ENCODE peak calls at places on chromosomes 2 and 18, in four cellular contexts. I is psoas muscle, V is breast epithelium, M is lung. K is an unnamed sample.

GRCh38 chr2:160354677-160355076 is 138.9 kb downstream of the RBMS1 start:
- DNase-seq in I (no peak), V (no peak), M (no peak), K (no peak)

GRCh38 chr2:184302506-184302905 is 295.8 kb upstream of the ZNF804A start:
- DNase-seq in I (no peak), V (no peak), M (no peak), K (no peak)

GRCh38 chr18:3294435-3295080 is 32.6 kb downstream of the MYL12B start:
- DNase-seq in I (no peak), V (no peak), M (no peak), K (no peak)

GRCh38 chr2:131004446-131005209 is 88.6 kb downstream of the FAM168B start:
- DNase-seq in I (no peak), V (no peak), M (no peak), K (no peak)

GRCh38 chr2:102025583-102026267 is 34.0 kb downstream of the IL1R2 start:
- DNase-seq in I (no peak), V (no peak), M (no peak), K (no peak)

GRCh38 chr2:225894240-225894980 is 494.9 kb downstream of the NYAP2 start:
- DNase-seq in I (no peak), V (no peak), M (no peak), K (no peak)

GRCh38 chr2:21890041-21890440 is 766.3 kb downstream of the TDRD15 start:
- DNase-seq in I (no peak), V (no peak), M (no peak), K (no peak)

GRCh38 chr2:178478102-178478441 is 328 bp downstream of the FKBP7 start:
- DNase-seq in I (no peak), V (no peak), M (no peak), K (no peak)

GRCh38 chr2:238682536-238682935 is 165.3 kb upstream of the TWIST2 start:
- DNase-seq in I (no peak), V (no peak), M (no peak), K (no peak)

GRCh38 chr2:241234962-241235361 is 46.5 kb downstream of the ANO7 start:
- DNase-seq in I (no peak), V (no peak), M (no peak), K (no peak)

GRCh38 chr2:31413876-31414550 is 529 bp downstream of the XDH start:
- DNase-seq in I (no peak), V (no peak), M (no peak), K (no peak)

GRCh38 chr2:39468574-39469331 is 31.7 kb upstream of the MAP4K3 start:
- DNase-seq in I (peak; percentile 24), V (no peak), M (no peak), K (no peak)

GRCh38 chr2:188551671-188552070 is 260.0 kb downstream of the GULP1 start:
- DNase-seq in I (no peak), V (no peak), M (no peak), K (no peak)

DNA sequence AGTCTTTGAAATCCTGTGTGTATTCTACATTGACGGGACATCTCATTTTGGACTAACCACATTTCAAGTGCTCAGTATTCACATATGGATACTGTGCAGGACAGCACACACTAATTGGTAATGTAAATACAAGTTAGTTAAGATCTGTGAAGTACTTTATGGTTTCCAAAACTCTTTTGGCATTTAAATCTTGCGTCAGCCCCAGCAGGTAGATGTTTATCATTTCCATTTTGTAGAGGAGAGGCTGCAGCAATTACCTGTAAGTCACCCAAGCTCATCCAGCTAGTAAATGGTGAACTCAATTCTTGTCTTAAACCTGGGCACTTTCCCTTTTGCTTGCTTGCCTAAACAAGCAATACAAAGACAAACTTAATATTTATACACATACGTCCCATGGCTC is 1.6 kb upstream of the NAGK start:
- DNase-seq in I (no peak), V (no peak), M (no peak), K (no peak)
- H3K4me1 ChIP-seq in I (peaks cover 21% of the 10 kb centered on the region), V (peaks cover 7% of the 10 kb centered on the region), M (peaks cover 5% of the 10 kb centered on the region), K (peaks cover 15% of the 10 kb centered on the region)

DNA sequence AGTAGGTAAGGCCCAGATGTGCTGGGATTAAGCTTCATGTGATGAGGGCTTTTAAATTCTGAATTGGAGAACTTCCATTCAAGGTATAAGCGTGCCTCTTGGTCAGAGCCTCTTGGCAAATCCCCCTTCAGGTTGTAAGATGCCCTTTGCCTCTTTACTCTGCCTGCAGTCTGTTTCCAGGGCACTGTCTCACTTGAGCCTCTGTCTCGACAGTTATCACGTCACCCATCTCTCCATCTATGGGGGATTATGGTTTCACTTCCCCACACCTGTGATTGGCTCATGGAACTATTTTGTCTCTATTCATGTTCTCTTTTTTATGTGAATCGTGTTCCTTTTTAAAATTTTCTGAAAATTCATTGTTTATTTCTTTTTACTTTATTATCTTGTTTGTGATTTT is 51.7 kb downstream of the COA5 start:
- DNase-seq in I (no peak), V (no peak), M (no peak), K (no peak)
- H3K4me3 ChIP-seq in I (no peak overlapping the region), V (no peak overlapping the region), M (no peak overlapping the region), K (no peak overlapping the region)

DNA sequence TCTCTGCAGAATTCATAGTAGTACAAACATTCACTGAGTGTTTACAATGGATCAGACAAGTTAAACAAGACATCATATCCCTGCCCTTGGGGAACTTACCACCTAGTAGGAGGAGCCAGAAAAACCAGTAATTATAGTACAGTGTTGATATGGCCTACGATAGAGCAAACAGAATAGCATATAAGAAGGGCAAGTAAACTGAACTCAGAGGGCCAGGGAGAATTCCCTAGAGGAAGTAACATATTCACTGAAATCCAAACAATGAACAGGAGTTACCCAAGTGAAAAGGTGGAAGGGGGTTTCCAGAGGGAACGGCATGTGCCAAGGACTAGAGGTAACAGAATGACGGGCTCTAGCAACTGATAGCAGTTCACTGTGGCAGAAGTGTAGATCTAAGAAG is 34.1 kb downstream of the NHEJ1 start:
- DNase-seq in I (no peak), V (no peak), M (no peak), K (no peak)
- H3K4me1 ChIP-seq in I (peaks cover 4% of the 10 kb centered on the region), V (peaks cover 3% of the 10 kb centered on the region), M (no peaks in the 10 kb centered on the region), K (peaks cover 28% of the 10 kb centered on the region)

GRCh38 chr2:24783641-24784040 is 9.6 kb downstream of the PTRHD1 start:
- DNase-seq in I (no peak), V (no peak), M (no peak), K (no peak)
- H3K4me3 ChIP-seq in I (no peak overlapping the region), V (no peak overlapping the region), M (no peak overlapping the region), K (no peak overlapping the region)

DNA sequence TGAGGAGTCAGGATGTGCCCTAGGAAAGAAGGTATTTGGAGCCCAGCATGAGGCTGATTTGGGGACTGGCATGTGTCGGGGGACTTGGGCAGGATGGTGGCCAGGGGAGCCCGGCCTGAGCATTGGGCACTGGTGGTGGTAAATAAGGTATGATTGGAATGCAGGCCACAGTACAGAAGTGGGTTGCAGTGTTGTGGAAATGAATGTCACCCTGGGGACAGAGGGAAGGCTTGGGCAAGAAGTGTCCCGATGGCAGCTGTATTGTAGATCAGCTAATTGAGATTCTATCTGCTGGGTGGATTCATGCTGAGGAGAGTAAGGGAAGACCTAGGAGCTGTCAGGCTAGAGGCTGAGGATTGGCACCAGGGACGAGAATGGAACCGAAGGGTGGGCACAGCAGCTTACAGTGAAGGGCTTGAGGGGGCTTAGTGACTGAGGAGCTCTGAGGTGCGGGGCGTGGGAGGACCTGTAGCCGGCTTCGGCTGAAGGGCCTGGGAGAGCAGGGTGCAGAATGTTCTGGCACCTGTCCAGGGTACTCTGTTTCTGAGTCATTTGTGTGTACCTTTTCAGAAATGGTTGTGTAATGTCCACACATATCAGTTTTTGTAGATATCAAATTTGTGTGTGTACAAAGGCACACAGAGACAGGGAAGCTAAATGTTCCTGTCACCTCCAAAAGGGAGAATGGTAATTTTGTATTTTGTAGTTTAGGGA is 170.2 kb downstream of the PRKCE start:
- DNase-seq in I (peak; percentile 56), V (peak; percentile 68), M (peak; percentile 90), K (peak; percentile 51)
- H3K4me1 ChIP-seq in I (peaks cover 37% of the 10 kb centered on the region), V (peaks cover 3% of the 10 kb centered on the region), M (peaks cover 33% of the 10 kb centered on the region), K (peaks cover 43% of the 10 kb centered on the region)

DNA sequence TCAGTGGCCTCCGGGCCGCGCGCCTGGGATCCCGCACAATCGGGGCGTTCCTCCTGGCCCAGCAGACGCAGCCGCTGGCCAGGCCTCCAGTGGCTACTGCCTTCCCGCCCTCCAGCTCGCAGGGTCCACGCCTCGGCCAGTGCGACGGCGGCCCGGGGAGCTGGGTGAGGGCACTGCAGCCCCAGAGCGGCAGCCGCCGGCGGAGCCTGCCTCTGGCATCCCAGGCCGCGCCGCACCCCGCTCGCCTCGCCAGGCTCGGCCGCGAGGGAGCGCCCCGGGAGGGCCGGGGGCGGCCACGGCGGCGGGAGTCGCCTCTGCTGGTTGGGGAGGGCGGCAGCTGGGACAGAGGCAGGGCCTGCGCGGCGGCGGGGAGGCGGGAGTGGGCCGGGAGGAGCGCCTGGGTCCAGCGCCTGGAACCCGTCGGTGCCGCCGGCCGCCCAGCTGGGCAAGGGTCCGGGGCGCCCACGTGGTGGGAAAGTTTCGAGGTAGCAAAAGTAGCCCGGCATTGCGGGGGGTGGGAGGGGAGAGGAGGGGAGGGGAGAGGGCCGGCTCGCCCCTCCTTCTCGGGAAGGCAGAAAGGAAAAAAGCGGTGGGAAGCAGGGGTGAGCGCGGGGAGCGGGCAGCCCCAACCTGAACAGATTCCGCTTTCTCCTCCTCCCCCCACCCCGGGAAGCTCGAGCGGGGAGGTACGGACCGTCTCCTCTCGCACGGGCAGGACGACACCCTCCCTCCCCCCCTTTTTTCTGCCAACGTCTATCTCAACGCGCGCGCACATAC is 1.5 kb upstream of the INHBB start:
- DNase-seq in I (peak; percentile 58), V (peak; percentile 81), M (no peak), K (no peak)
- H3K4me3 ChIP-seq in I (peak overlapping the region; percentile 72), V (peak overlapping the region; percentile 75), M (peak overlapping the region; percentile 15), K (peak overlapping the region; percentile 67)

GRCh38 chr2:28480403-28481049 is 15.3 kb upstream of the PLB1 start:
- DNase-seq in I (no peak), V (no peak), M (no peak), K (no peak)
- H3K4me1 ChIP-seq in I (no peaks in the 10 kb centered on the region), V (no peaks in the 10 kb centered on the region), M (no peaks in the 10 kb centered on the region), K (no peaks in the 10 kb centered on the region)

K was measured in thoracic aorta.